ENCODE peak calls at places on chromosomes 12 and 14, in eight cellular contexts. S is amniotic stem cell, B is chondrocyte, A is sigmoid colon, N is OCI-LY7, G is amniotic epithelial cell, V is cardiac muscle cell, R is posterior cingulate gyrus. F is an unnamed sample.

GRCh38 chr14:88168498-88169165 is 154.4 kb downstream of the KCNK10 start:
- DNase-seq in N (peak), R (no peak), A (no peak), B (no peak), V (peak), G (peak), S (no peak), F (peak)

GRCh38 chr14:77040309-77040994 is 11.9 kb upstream of the IRF2BPL start:
- DNase-seq in R (peak), V (peak), B (no peak), A (peak), G (peak), S (peak), N (peak), F (no peak)

GRCh38 chr14:105180598-105181528 is at the start of gene NUDT14:
- DNase-seq in N (peak), G (peak), R (peak), A (no peak), V (peak), B (no peak), S (no peak), F (peak)

GRCh38 chr12:8860165-8860961 is 37.9 kb downstream of the A2ML1 start:
- DNase-seq in R (peak), B (no peak), S (peak), N (peak), A (no peak), V (peak), G (peak), F (peak)

GRCh38 chr14:68814376-68815287 is 21.8 kb upstream of the ZFP36L1 start:
- DNase-seq in R (peak), N (peak), G (peak), S (no peak), V (peak), A (peak), B (no peak), F (no peak)

GRCh38 chr12:57072661-57073060 is 5.9 kb downstream of the NEMP1 start:
- DNase-seq in V (no peak), N (no peak), S (no peak), G (peak), R (no peak), B (no peak), A (no peak), F (no peak)

GRCh38 chr12:131987552-131987951 is 37.8 kb downstream of the EP400 start:
- DNase-seq in G (no peak), R (no peak), N (no peak), S (no peak), V (no peak), A (no peak), B (no peak), F (no peak)

GRCh38 chr12:26648066-26648465 is 184.9 kb downstream of the ITPR2 start:
- DNase-seq in V (peak), G (no peak), A (no peak), S (no peak), B (no peak), R (no peak), N (no peak), F (no peak)

GRCh38 chr14:93944348-93945069 is 17.4 kb downstream of the FAM181A start:
- DNase-seq in R (peak), G (no peak), B (no peak), A (no peak), N (no peak), V (no peak), S (no peak), F (no peak)

GRCh38 chr14:60014402-60014801 is 77.3 kb upstream of the PCNX4 start:
- DNase-seq in S (no peak), B (no peak), G (no peak), R (no peak), V (no peak), A (no peak), N (no peak), F (no peak)

GRCh38 chr12:46292754-46293402 is 24.0 kb upstream of the SLC38A1 start:
- DNase-seq in V (peak), A (no peak), G (peak), R (no peak), B (no peak), N (no peak), S (no peak), F (no peak)

GRCh38 chr12:55996201-55996714 is 818 bp upstream of the SUOX start:
- DNase-seq in A (peak), R (peak), B (no peak), S (peak), V (peak), N (peak), G (peak), F (peak)

GRCh38 chr14:90596733-90597132 is 199.9 kb downstream of the CALM1 start:
- DNase-seq in V (no peak), G (no peak), S (no peak), N (no peak), B (no peak), R (no peak), A (no peak), F (no peak)

GRCh38 chr12:102543494-102543893 is 63.1 kb upstream of the IGF1 start:
- DNase-seq in A (no peak), S (no peak), B (no peak), N (no peak), V (no peak), G (peak), R (no peak), F (no peak)

GRCh38 chr12:111435661-111436201 is 30.0 kb downstream of the SH2B3 start:
- DNase-seq in N (peak), B (no peak), R (peak), S (no peak), V (no peak), A (no peak), G (no peak), F (no peak)

GRCh38 chr12:70982286-70982685 is 61.7 kb upstream of the PTPRR start:
- DNase-seq in S (no peak), N (no peak), A (no peak), V (peak), B (no peak), G (no peak), R (no peak), F (no peak)

GRCh38 chr12:67047634-67048033 is 221.5 kb upstream of the CAND1 start:
- DNase-seq in R (no peak), N (no peak), V (no peak), A (no peak), B (no peak), G (no peak), S (no peak), F (no peak)

GRCh38 chr14:32998433-32998832 is 59.8 kb downstream of the NPAS3 start:
- DNase-seq in R (no peak), V (peak), B (no peak), N (no peak), S (peak), A (no peak), G (peak), F (no peak)

GRCh38 chr14:50318031-50318626 is 6.0 kb downstream of the DMAC2L start:
- DNase-seq in N (peak), R (no peak), B (no peak), V (peak), S (no peak), A (no peak), G (peak), F (no peak)

GRCh38 chr14:68792022-68792829 is 641 bp downstream of the ZFP36L1 start:
- DNase-seq in V (no peak), S (no peak), G (no peak), A (peak), R (peak), B (no peak), N (peak), F (no peak)

GRCh38 chr14:38207830-38208815 is at the start of gene SSTR1:
- DNase-seq in A (no peak), B (peak), R (peak), G (no peak), S (no peak), V (peak), N (no peak), F (no peak)

GRCh38 chr14:87049886-87050820 is 942.8 kb downstream of the GALC start:
- DNase-seq in V (peak), S (peak), G (no peak), A (no peak), B (no peak), R (no peak), N (peak), F (peak)

GRCh38 chr14:30719137-30719536 is 97.0 kb downstream of the SCFD1 start:
- DNase-seq in B (no peak), R (no peak), S (no peak), G (no peak), A (no peak), V (no peak), N (no peak), F (no peak)

GRCh38 chr12:130952545-130952954 is 1.2 kb upstream of the ADGRD1 start:
- DNase-seq in N (no peak), V (no peak), R (no peak), S (no peak), A (no peak), B (no peak), G (no peak), F (no peak)

GRCh38 chr14:95227279-95227860 is 70.0 kb upstream of the DICER1 start:
- DNase-seq in N (no peak), G (no peak), S (no peak), A (no peak), V (peak), B (no peak), R (no peak), F (no peak)

GRCh38 chr12:47636908-47637780 is 68.7 kb downstream of the RPAP3 start:
- DNase-seq in B (no peak), S (no peak), A (no peak), R (peak), N (peak), G (peak), V (peak), F (no peak)

GRCh38 chr14:53411110-53411509 is 258.0 kb upstream of the DDHD1 start:
- DNase-seq in S (peak), N (no peak), B (no peak), G (peak), A (no peak), R (no peak), V (peak), F (no peak)

GRCh38 chr12:6367065-6367968 is 8.0 kb downstream of the SCNN1A start:
- DNase-seq in G (peak), R (peak), A (no peak), B (peak), S (no peak), V (peak), N (peak), F (no peak)

GRCh38 chr12:12079291-12079690 is 8.6 kb downstream of the BCL2L14 start:
- DNase-seq in B (no peak), S (no peak), A (no peak), N (no peak), V (peak), G (peak), R (no peak), F (no peak)

GRCh38 chr12:46660276-46660675 is 165.5 kb downstream of the SLC38A4 start:
- DNase-seq in N (no peak), B (no peak), G (peak), S (no peak), V (peak), A (no peak), R (no peak), F (no peak)